ENCODE peak calls at places on chromosomes 12 and 14, in nine cellular contexts. B is fibroblast of mammary gland; E is stimulated activated CD8-positive, alpha-beta memory T cell treated with anti-CD3 and anti-CD28 coated beads, Interleukin-15, amount 100 ng/mL, for 24 hours; T is GM12865; J is heart left ventricle; S is CD8-positive, alpha-beta memory T cell; K is GM13977; A is activated B cell treated with CpG ODN at 0.5 μM for 24 hours; L is activated T-cell treated with anti-CD3 and anti-CD28 coated beads for 24 hours. R is an unnamed sample.

GRCh38 chr12:116366456-116366776 is 88.9 kb upstream of the MED13L start:
- DNase-seq in B (no peak), E (no peak), T (no peak), J (peak), S (no peak), K (no peak), A (no peak), L (no peak), R (peak)

GRCh38 chr14:95504135-95505029 is 12.1 kb downstream of the SYNE3 start:
- DNase-seq in B (peak), E (no peak), T (peak), J (peak), S (no peak), K (no peak), A (no peak), L (no peak), R (no peak)

GRCh38 chr14:23061995-23062394 is 4.7 kb upstream of the CDH24 start:
- DNase-seq in B (peak), E (no peak), T (no peak), J (peak), S (no peak), K (no peak), A (no peak), L (no peak), R (peak)

GRCh38 chr14:44963775-44964380 is 1.9 kb downstream of the TOGARAM1 start:
- DNase-seq in B (peak), E (no peak), T (peak), J (peak), S (no peak), K (no peak), A (no peak), L (no peak), R (peak)

GRCh38 chr12:123143753-123144461 is 7.0 kb downstream of the PITPNM2 start:
- DNase-seq in B (no peak), E (no peak), T (no peak), J (no peak), S (no peak), K (no peak), A (no peak), L (no peak), R (no peak)

GRCh38 chr12:63321373-63321772 is 170.4 kb upstream of the AVPR1A start:
- DNase-seq in B (no peak), E (no peak), T (no peak), J (no peak), S (no peak), K (no peak), A (no peak), L (no peak), R (no peak)

GRCh38 chr12:131097247-131098177 is 143.8 kb downstream of the ADGRD1 start:
- DNase-seq in B (no peak), E (no peak), T (no peak), J (peak), S (no peak), K (no peak), A (peak), L (no peak), R (no peak)

GRCh38 chr12:6697584-6698351 is 2.8 kb downstream of the PIANP start:
- DNase-seq in B (peak), E (no peak), T (peak), J (no peak), S (no peak), K (peak), A (no peak), L (no peak), R (peak)

GRCh38 chr12:47226199-47226598 is 146.4 kb upstream of the AMIGO2 start:
- DNase-seq in B (no peak), E (no peak), T (no peak), J (no peak), S (no peak), K (no peak), A (no peak), L (no peak), R (no peak)

GRCh38 chr12:79482323-79482722 is 208.4 kb downstream of the PAWR start:
- DNase-seq in B (no peak), E (no peak), T (no peak), J (no peak), S (no peak), K (no peak), A (no peak), L (no peak), R (no peak)

GRCh38 chr12:11746024-11746771 is 96.7 kb downstream of the ETV6 start:
- DNase-seq in B (peak), E (no peak), T (peak), J (no peak), S (no peak), K (no peak), A (no peak), L (no peak), R (peak)

GRCh38 chr12:6226002-6226700 is 26.0 kb downstream of the CD9 start:
- DNase-seq in B (peak), E (no peak), T (no peak), J (peak), S (no peak), K (no peak), A (no peak), L (no peak), R (no peak)

GRCh38 chr14:60343571-60344071 is 94.6 kb downstream of the PPM1A start:
- DNase-seq in B (no peak), E (no peak), T (no peak), J (no peak), S (no peak), K (no peak), A (no peak), L (no peak), R (no peak)

GRCh38 chr14:77603654-77604270 is 12.7 kb downstream of the SPTLC2 start:
- DNase-seq in B (peak), E (no peak), T (no peak), J (peak), S (no peak), K (no peak), A (no peak), L (no peak), R (peak)

GRCh38 chr12:131471271-131471905 is 239.5 kb upstream of the SFSWAP start:
- DNase-seq in B (no peak), E (no peak), T (no peak), J (no peak), S (no peak), K (no peak), A (no peak), L (no peak), R (peak)

GRCh38 chr14:23518716-23519115 is 32.8 kb downstream of the ZFHX2 start:
- DNase-seq in B (no peak), E (no peak), T (no peak), J (no peak), S (no peak), K (no peak), A (no peak), L (no peak), R (no peak)

GRCh38 chr14:90721619-90722305 is 94.5 kb downstream of the TTC7B start:
- DNase-seq in B (peak), E (no peak), T (no peak), J (no peak), S (no peak), K (no peak), A (no peak), L (no peak), R (peak)